ENCODE peak calls at places on chromosomes 11 and 22, in six cellular contexts. One of them, this sample, is unnamed.

GRCh38 chr11:36238881-36239280 is 50.3 kb downstream of the COMMD9 start:
- DNase-seq in adrenal gland: no peak
- DNase-seq in testis: no peak
- DNase-seq in IMR-90: no peak
- DNase-seq in K562: no peak
- DNase-seq in NB4: no peak
- DNase-seq in this sample: no peak

GRCh38 chr11:30016588-30017363 is at the start of gene KCNA4:
- DNase-seq in adrenal gland: peak; percentile 45
- DNase-seq in K562: peak; percentile 38
- DNase-seq in NB4: no peak
- DNase-seq in testis: no peak
- DNase-seq in IMR-90: no peak
- DNase-seq in this sample: no peak

GRCh38 chr22:32999039-32999861 is 58.9 kb downstream of the SYN3 start:
- DNase-seq in testis: no peak
- DNase-seq in adrenal gland: no peak
- DNase-seq in NB4: no peak
- DNase-seq in K562: no peak
- DNase-seq in IMR-90: no peak
- DNase-seq in this sample: peak; percentile 80

GRCh38 chr11:73152861-73153483 is 10.9 kb upstream of the FCHSD2 start:
- DNase-seq in NB4: peak; percentile 43
- DNase-seq in adrenal gland: no peak
- DNase-seq in K562: no peak
- DNase-seq in testis: no peak
- DNase-seq in IMR-90: no peak
- DNase-seq in this sample: peak; percentile 69

GRCh38 chr22:48086246-48086645 is 1323.8 kb downstream of the TBC1D22A start:
- DNase-seq in NB4: no peak
- DNase-seq in testis: no peak
- DNase-seq in K562: no peak
- DNase-seq in IMR-90: no peak
- DNase-seq in adrenal gland: no peak
- DNase-seq in this sample: no peak

GRCh38 chr22:31707519-31707918 is 42.4 kb downstream of the PRR14L start:
- DNase-seq in testis: no peak
- DNase-seq in NB4: no peak
- DNase-seq in adrenal gland: no peak
- DNase-seq in IMR-90: no peak
- DNase-seq in K562: no peak
- DNase-seq in this sample: no peak

GRCh38 chr22:39518996-39519680 is 1.2 kb upstream of the ATF4 start:
- DNase-seq in K562: no peak
- DNase-seq in adrenal gland: no peak
- DNase-seq in NB4: no peak
- DNase-seq in testis: no peak
- DNase-seq in IMR-90: peak; percentile 48
- DNase-seq in this sample: no peak

GRCh38 chr11:32792948-32793475 is 1.4 kb downstream of the CCDC73 start:
- DNase-seq in IMR-90: peak; percentile 27
- DNase-seq in NB4: peak; percentile 60
- DNase-seq in adrenal gland: peak; percentile 41
- DNase-seq in K562: peak; percentile 39
- DNase-seq in testis: peak; percentile 77
- DNase-seq in this sample: peak; percentile 47

GRCh38 chr22:27412866-27413445 is 388.6 kb downstream of the MN1 start:
- DNase-seq in adrenal gland: no peak
- DNase-seq in IMR-90: no peak
- DNase-seq in testis: no peak
- DNase-seq in NB4: no peak
- DNase-seq in K562: no peak
- DNase-seq in this sample: no peak

GRCh38 chr11:1943576-1943975 is 3.6 kb upstream of the MRPL23 start:
- DNase-seq in K562: no peak
- DNase-seq in NB4: no peak
- DNase-seq in adrenal gland: peak; percentile 11
- DNase-seq in IMR-90: no peak
- DNase-seq in testis: no peak
- DNase-seq in this sample: no peak

GRCh38 chr11:67393990-67394389 is 2.2 kb downstream of the RAD9A start:
- DNase-seq in NB4: no peak
- DNase-seq in IMR-90: no peak
- DNase-seq in adrenal gland: peak; percentile 82
- DNase-seq in testis: no peak
- DNase-seq in K562: no peak
- DNase-seq in this sample: no peak

GRCh38 chr11:79413258-79413657 is 27.6 kb downstream of the TENM4 start:
- DNase-seq in IMR-90: peak; percentile 94
- DNase-seq in K562: no peak
- DNase-seq in adrenal gland: peak; percentile 93
- DNase-seq in testis: peak; percentile 92
- DNase-seq in NB4: peak; percentile 16
- DNase-seq in this sample: peak; percentile 92

GRCh38 chr11:106568632-106569031 is 449.6 kb downstream of the GUCY1A2 start:
- DNase-seq in testis: no peak
- DNase-seq in IMR-90: no peak
- DNase-seq in adrenal gland: no peak
- DNase-seq in NB4: no peak
- DNase-seq in K562: no peak
- DNase-seq in this sample: no peak

GRCh38 chr11:87778341-87778740 is 396.9 kb downstream of the RAB38 start:
- DNase-seq in K562: no peak
- DNase-seq in NB4: no peak
- DNase-seq in IMR-90: no peak
- DNase-seq in adrenal gland: peak; percentile 39
- DNase-seq in testis: peak; percentile 16
- DNase-seq in this sample: no peak

GRCh38 chr11:130124096-130124495 is 35.5 kb upstream of the ST14 start:
- DNase-seq in NB4: peak; percentile 98
- DNase-seq in adrenal gland: peak; percentile 92
- DNase-seq in IMR-90: peak; percentile 89
- DNase-seq in K562: no peak
- DNase-seq in testis: no peak
- DNase-seq in this sample: no peak

GRCh38 chr11:73198677-73199076 is 19.4 kb upstream of the P2RY2 start:
- DNase-seq in NB4: peak; percentile 67
- DNase-seq in testis: no peak
- DNase-seq in IMR-90: no peak
- DNase-seq in adrenal gland: no peak
- DNase-seq in K562: peak; percentile 34
- DNase-seq in this sample: peak; percentile 17

GRCh38 chr22:27651486-27651885 is 150.1 kb downstream of the MN1 start:
- DNase-seq in adrenal gland: no peak
- DNase-seq in K562: no peak
- DNase-seq in IMR-90: no peak
- DNase-seq in NB4: no peak
- DNase-seq in testis: peak; percentile 44
- DNase-seq in this sample: no peak

GRCh38 chr11:120660024-120660565 is 148.5 kb downstream of the GRIK4 start:
- DNase-seq in IMR-90: peak; percentile 36
- DNase-seq in K562: peak; percentile 75
- DNase-seq in adrenal gland: peak; percentile 22
- DNase-seq in NB4: peak; percentile 68
- DNase-seq in testis: peak; percentile 34
- DNase-seq in this sample: no peak

GRCh38 chr11:1852271-1852877 is 510 bp upstream of the LSP1 start:
- DNase-seq in NB4: no peak
- DNase-seq in IMR-90: no peak
- DNase-seq in K562: no peak
- DNase-seq in testis: no peak
- DNase-seq in adrenal gland: no peak
- DNase-seq in this sample: no peak

GRCh38 chr22:17903564-17904295 is 120.6 kb downstream of the MICAL3 start:
- DNase-seq in K562: no peak
- DNase-seq in IMR-90: no peak
- DNase-seq in testis: no peak
- DNase-seq in NB4: no peak
- DNase-seq in adrenal gland: no peak
- DNase-seq in this sample: no peak

GRCh38 chr22:34946339-34946985 is 119.5 kb upstream of the ISX start:
- DNase-seq in testis: no peak
- DNase-seq in NB4: no peak
- DNase-seq in adrenal gland: no peak
- DNase-seq in K562: no peak
- DNase-seq in IMR-90: no peak
- DNase-seq in this sample: no peak

GRCh38 chr11:37946155-37946766 is 1348.2 kb upstream of the RAG2 start:
- DNase-seq in IMR-90: peak; percentile 27
- DNase-seq in K562: peak; percentile 7
- DNase-seq in NB4: peak; percentile 56
- DNase-seq in testis: peak; percentile 38
- DNase-seq in adrenal gland: peak; percentile 17
- DNase-seq in this sample: no peak

GRCh38 chr11:125074511-125075241 is 11.6 kb downstream of the SLC37A2 start:
- DNase-seq in K562: peak; percentile 83
- DNase-seq in NB4: no peak
- DNase-seq in testis: no peak
- DNase-seq in IMR-90: no peak
- DNase-seq in adrenal gland: no peak
- DNase-seq in this sample: peak; percentile 72

GRCh38 chr11:8192016-8192895 is 23.4 kb upstream of the RIC3 start:
- DNase-seq in adrenal gland: peak; percentile 79
- DNase-seq in IMR-90: peak; percentile 63
- DNase-seq in K562: peak; percentile 71
- DNase-seq in NB4: peak; percentile 61
- DNase-seq in testis: peak; percentile 86
- DNase-seq in this sample: no peak

GRCh38 chr22:29251981-29252978 is 15.5 kb downstream of the RHBDD3 start:
- DNase-seq in K562: no peak
- DNase-seq in adrenal gland: no peak
- DNase-seq in testis: no peak
- DNase-seq in NB4: no peak
- DNase-seq in IMR-90: no peak
- DNase-seq in this sample: peak; percentile 43

GRCh38 chr11:111021131-111021530 is 224.4 kb upstream of the POU2AF2 start:
- DNase-seq in IMR-90: no peak
- DNase-seq in K562: no peak
- DNase-seq in testis: no peak
- DNase-seq in adrenal gland: no peak
- DNase-seq in NB4: no peak
- DNase-seq in this sample: no peak
- TF ChIP-seq POLR2A in IMR-90: no peak
- TF ChIP-seq POLR2A in K562: no peak
- TF ChIP-seq POLR2A in testis: no peak
- TF ChIP-seq POLR2A in adrenal gland: no peak
- TF ChIP-seq POLR2A in NB4: no peak
- TF ChIP-seq POLR2A in this sample: no peak

DNA sequence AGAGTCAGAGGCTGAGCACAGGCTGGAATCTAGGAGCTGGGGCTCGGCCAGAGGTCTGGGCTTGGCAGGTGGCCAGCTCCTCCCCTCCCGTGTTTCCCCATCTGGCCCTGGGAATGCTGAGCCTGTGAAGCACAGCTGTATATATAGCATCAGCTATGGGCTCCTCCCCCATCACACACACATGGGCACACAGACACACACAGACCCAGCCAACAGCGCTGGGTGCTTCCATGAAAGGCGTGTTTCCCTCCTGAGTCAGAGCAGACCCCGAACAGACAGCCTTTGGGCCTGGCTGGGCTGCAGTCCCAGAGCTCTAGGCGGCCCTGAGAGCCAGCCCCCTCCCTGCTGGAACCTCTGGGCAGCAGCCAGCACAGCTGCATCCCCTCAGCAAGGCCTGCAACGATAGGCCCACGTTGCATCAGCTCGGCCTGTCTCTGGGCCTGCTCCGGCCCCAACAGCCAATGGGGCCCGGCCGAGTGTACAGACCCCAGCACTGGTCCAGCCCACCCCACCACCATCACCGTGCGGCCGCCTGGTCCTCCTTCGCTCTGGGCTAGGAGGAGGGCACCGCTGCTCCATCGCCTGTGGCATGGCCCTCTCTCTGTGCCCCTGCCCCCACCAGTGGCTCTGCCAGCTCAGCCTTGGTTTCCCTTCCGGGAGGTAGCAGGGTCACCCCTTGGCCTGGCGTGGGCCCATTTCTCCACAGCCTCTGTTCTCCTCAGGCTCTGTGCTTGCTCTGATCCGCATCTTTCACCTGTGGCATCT is 7.6 kb upstream of the SERPINH1 start:
- DNase-seq in NB4: no peak
- DNase-seq in IMR-90: peak; percentile 100
- DNase-seq in K562: peak; percentile 74
- DNase-seq in adrenal gland: peak; percentile 96
- DNase-seq in testis: peak; percentile 88
- DNase-seq in this sample: peak; percentile 96
- H3K4me3 ChIP-seq in NB4: no peak overlapping the region
- H3K4me3 ChIP-seq in IMR-90: peak overlapping the region; percentile 27
- H3K4me3 ChIP-seq in K562: no peak overlapping the region
- H3K4me3 ChIP-seq in adrenal gland: no peak overlapping the region
- H3K4me3 ChIP-seq in testis: no peak overlapping the region
- H3K4me3 ChIP-seq in this sample: no peak overlapping the region

GRCh38 chr22:41780714-41781507 is 19.6 kb upstream of the CCDC134 start:
- DNase-seq in NB4: peak; percentile 95
- DNase-seq in IMR-90: peak; percentile 63
- DNase-seq in adrenal gland: peak; percentile 41
- DNase-seq in K562: peak; percentile 25
- DNase-seq in testis: peak; percentile 33
- DNase-seq in this sample: peak; percentile 57
- TF ChIP-seq POLR2A in NB4: peak; percentile 66
- TF ChIP-seq POLR2A in IMR-90: no peak
- TF ChIP-seq POLR2A in adrenal gland: no peak
- TF ChIP-seq POLR2A in K562: no peak
- TF ChIP-seq POLR2A in testis: no peak
- TF ChIP-seq POLR2A in this sample: no peak

GRCh38 chr11:60905047-60905446 is 1.3 kb downstream of the PRPF19 start:
- DNase-seq in testis: no peak
- DNase-seq in adrenal gland: no peak
- DNase-seq in K562: no peak
- DNase-seq in NB4: no peak
- DNase-seq in IMR-90: no peak
- DNase-seq in this sample: no peak
- H3K4me3 ChIP-seq in testis: peak overlapping the region; percentile 96
- H3K4me3 ChIP-seq in adrenal gland: peak overlapping the region; percentile 83
- H3K4me3 ChIP-seq in K562: peak overlapping the region; percentile 92
- H3K4me3 ChIP-seq in NB4: peak overlapping the region; percentile 98
- H3K4me3 ChIP-seq in IMR-90: peak overlapping the region; percentile 69
- H3K4me3 ChIP-seq in this sample: no peak overlapping the region

GRCh38 chr22:30423296-30423958 is 2.1 kb upstream of the MTFP1 start:
- DNase-seq in testis: peak; percentile 54
- DNase-seq in adrenal gland: no peak
- DNase-seq in K562: peak; percentile 56
- DNase-seq in NB4: peak; percentile 63
- DNase-seq in IMR-90: no peak
- DNase-seq in this sample: peak; percentile 58
- TF ChIP-seq POLR2A in testis: peak; percentile 19
- TF ChIP-seq POLR2A in adrenal gland: peak; percentile 83
- TF ChIP-seq POLR2A in K562: peak; percentile 83
- TF ChIP-seq POLR2A in NB4: peak; percentile 74
- TF ChIP-seq POLR2A in IMR-90: peak; percentile 78
- TF ChIP-seq POLR2A in this sample: no peak

This sample was measured in lower leg skin.